ENCODE peak calls at places on chromosome 2, in five cellular contexts. H, B, P, M and Z are unnamed samples.
A peak's percentile ranks its signal among the peaks of the same experiment; 100 is the strongest.

GRCh38 chr2:152761171-152761570 is 42.8 kb downstream of the ARL6IP6 start:
- DNase-seq in H (no peak), M (peak; percentile 40), P (peak; percentile 48), B (no peak), Z (no peak)

GRCh38 chr2:162086904-162087303 is 12.9 kb upstream of the DPP4 start:
- DNase-seq in P (no peak), B (no peak), H (no peak), M (no peak), Z (no peak)

GRCh38 chr2:60995376-60995775 is 22.1 kb upstream of the PEX13 start:
- DNase-seq in H (no peak), M (no peak), P (no peak), B (no peak), Z (no peak)

GRCh38 chr2:46351388-46352141 is 54.4 kb downstream of the EPAS1 start:
- DNase-seq in B (no peak), H (peak; percentile 54), M (no peak), P (no peak), Z (no peak)

GRCh38 chr2:239291505-239292350 is 109.1 kb downstream of the HDAC4 start:
- DNase-seq in H (peak; percentile 89), B (peak; percentile 83), M (no peak), P (no peak), Z (no peak)

GRCh38 chr2:119174216-119174992 is 15.9 kb upstream of the C1QL2 start:
- DNase-seq in P (peak; percentile 15), M (no peak), H (peak; percentile 85), B (peak; percentile 91), Z (peak; percentile 68)

GRCh38 chr2:233468746-233469110 is 97.9 kb downstream of the USP40 start:
- DNase-seq in P (no peak), M (no peak), B (no peak), H (no peak), Z (no peak)

GRCh38 chr2:121648611-121649401 is 456 bp downstream of the CLASP1 start:
- DNase-seq in H (peak; percentile 31), M (peak; percentile 65), B (peak; percentile 79), P (peak; percentile 74), Z (no peak)

GRCh38 chr2:239756392-239757153 is 268.6 kb downstream of the NDUFA10 start:
- DNase-seq in M (peak; percentile 6), H (no peak), B (no peak), P (peak; percentile 2), Z (no peak)

GRCh38 chr2:113263546-113263945 is 15.2 kb downstream of the PAX8 start:
- DNase-seq in M (no peak), B (no peak), P (no peak), H (no peak), Z (no peak)

GRCh38 chr2:104976603-104977120 is 61.2 kb upstream of the MRPS9 start:
- DNase-seq in B (peak; percentile 63), H (peak; percentile 61), M (no peak), P (no peak), Z (no peak)

GRCh38 chr2:230784840-230785239 is 72.2 kb downstream of the CAB39 start:
- DNase-seq in P (no peak), H (no peak), M (no peak), B (no peak), Z (no peak)
- H3K27ac ChIP-seq in P (no peak overlapping the region), H (no peak overlapping the region), M (peak overlapping the region; percentile 29), B (peak overlapping the region; percentile 27), Z (no peak overlapping the region)

GRCh38 chr2:15763106-15763821 is 171.6 kb downstream of the DDX1 start:
- DNase-seq in M (no peak), B (peak; percentile 33), P (no peak), H (peak; percentile 20), Z (no peak)
- H2AK5ac ChIP-seq in M (no peak overlapping the region), B (no peak overlapping the region), P (no peak overlapping the region), H (no peak overlapping the region), Z (no peak overlapping the region)

GRCh38 chr2:45210466-45211195 is 201.4 kb upstream of the SIX2 start:
- DNase-seq in B (peak; percentile 17), H (no peak), M (peak; percentile 60), P (peak; percentile 4), Z (no peak)
- H3K27ac ChIP-seq in B (no peak overlapping the region), H (no peak overlapping the region), M (no peak overlapping the region), P (no peak overlapping the region), Z (no peak overlapping the region)

DNA sequence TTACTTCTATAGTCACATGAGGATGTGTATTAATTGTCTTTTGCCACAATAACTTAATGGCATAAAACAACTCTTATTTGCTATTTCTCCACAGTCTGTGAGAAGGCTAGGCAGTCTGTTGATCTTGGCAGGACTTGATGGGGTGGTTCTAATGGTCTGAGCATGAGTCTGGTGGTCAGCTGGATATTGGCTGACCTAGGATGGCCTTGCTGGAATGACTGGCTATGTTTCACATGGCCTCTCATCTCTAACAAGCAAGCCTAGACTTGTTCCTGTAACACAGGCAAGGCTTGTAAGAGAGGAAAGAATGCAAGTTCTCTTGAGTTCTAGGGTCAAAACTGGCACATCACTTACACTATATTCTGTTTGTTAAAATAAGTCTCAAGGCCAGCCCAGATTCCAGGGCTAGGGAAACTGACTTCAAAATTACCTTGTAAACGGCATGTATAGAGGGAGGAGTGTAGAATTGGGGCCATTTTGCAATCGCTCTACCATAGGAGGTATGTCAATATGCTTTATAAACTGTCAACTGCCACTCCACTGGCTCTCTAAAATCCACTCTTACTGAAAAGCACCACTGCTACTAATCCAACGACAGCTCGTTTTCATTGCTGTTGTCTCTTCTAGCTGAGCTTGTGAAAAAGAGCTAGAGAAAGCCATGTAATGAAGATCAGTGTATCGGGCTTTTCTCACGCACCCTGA is 325.0 kb upstream of the PKDCC start:
- DNase-seq in B (no peak), M (peak; percentile 52), P (no peak), H (no peak), Z (no peak)
- H2AK5ac ChIP-seq in B (no peak overlapping the region), M (no peak overlapping the region), P (no peak overlapping the region), H (no peak overlapping the region), Z (no peak overlapping the region)

GRCh38 chr2:206920310-206920709 is 19.0 kb upstream of the CPO start:
- DNase-seq in P (no peak), H (peak; percentile 37), M (no peak), B (no peak), Z (no peak)
- H3K27ac ChIP-seq in P (no peak overlapping the region), H (no peak overlapping the region), M (no peak overlapping the region), B (no peak overlapping the region), Z (no peak overlapping the region)

DNA sequence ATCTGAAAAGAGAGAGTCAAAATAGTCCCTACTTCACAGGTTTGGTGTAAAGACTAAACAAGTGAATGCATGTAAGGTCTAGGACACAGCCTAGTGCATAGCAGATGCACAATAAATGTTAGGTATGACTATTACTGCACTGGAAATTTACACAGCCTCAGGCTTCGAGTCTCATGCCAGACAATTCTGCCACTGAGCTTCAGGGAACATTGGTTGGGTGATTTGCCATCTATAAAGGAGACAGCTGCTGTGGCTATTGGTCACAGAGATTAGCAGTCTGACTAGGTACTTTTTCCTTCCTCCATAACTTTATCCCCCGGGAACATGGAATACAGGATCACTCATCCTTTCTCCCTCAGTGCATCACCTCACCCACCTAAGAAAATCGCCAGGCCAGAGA is 89.2 kb downstream of the FAM124B start:
- DNase-seq in M (no peak), H (no peak), P (no peak), B (no peak), Z (peak; percentile 56)
- H2AK5ac ChIP-seq in M (no peak overlapping the region), H (no peak overlapping the region), P (no peak overlapping the region), B (no peak overlapping the region), Z (no peak overlapping the region)

GRCh38 chr2:31401580-31401979 is 13.0 kb downstream of the XDH start:
- DNase-seq in B (no peak), P (peak; percentile 91), M (peak; percentile 96), H (peak; percentile 60), Z (peak; percentile 97)
- H3K27ac ChIP-seq in B (no peak overlapping the region), P (peak overlapping the region; percentile 84), M (no peak overlapping the region), H (no peak overlapping the region), Z (no peak overlapping the region)

GRCh38 chr2:71465961-71466300 is 12.6 kb downstream of the DYSF start:
- DNase-seq in H (no peak), B (no peak), M (no peak), P (no peak), Z (no peak)
- H2AK5ac ChIP-seq in H (no peak overlapping the region), B (no peak overlapping the region), M (no peak overlapping the region), P (peak overlapping the region; percentile 50), Z (no peak overlapping the region)

GRCh38 chr2:171319164-171319810 is 114.5 kb downstream of the METTL8 start:
- DNase-seq in B (peak; percentile 38), P (peak; percentile 81), M (peak; percentile 68), H (peak; percentile 50), Z (no peak)

GRCh38 chr2:171320208-171320621 is 113.6 kb downstream of the METTL8 start:
- DNase-seq in H (no peak), M (no peak), P (no peak), B (peak; percentile 35), Z (no peak)

GRCh38 chr2:171316755-171317337 is 116.9 kb downstream of the METTL8 start:
- DNase-seq in H (peak; percentile 66), M (no peak), P (no peak), B (peak; percentile 52), Z (no peak)

GRCh38 chr2:171317492-171318125 is 116.2 kb downstream of the METTL8 start:
- DNase-seq in H (no peak), M (no peak), B (peak; percentile 43), P (peak; percentile 24), Z (no peak)

GRCh38 chr2:171318463-171318934 is 115.3 kb downstream of the METTL8 start:
- DNase-seq in B (peak; percentile 51), P (peak; percentile 11), H (peak; percentile 82), M (peak; percentile 28), Z (no peak)
- H3K27ac ChIP-seq in B (peak overlapping the region; percentile 74), P (no peak overlapping the region), H (peak overlapping the region; percentile 97), M (peak overlapping the region; percentile 77), Z (no peak overlapping the region)